ENCODE peak calls at places on chromosome 2, in seven cellular contexts. Y is progenitor cell of endocrine pancreas, P is cardiac muscle cell, H is endothelial cell of umbilical vein, L is cardiac fibroblast, I is heart right ventricle, S is fibroblast of mammary gland. E is an unnamed sample.

GRCh38 chr2:40658917-40659316 is 207.0 kb upstream of the SLC8A1 start:
- DNase-seq in Y (peak; percentile 20), P (peak; percentile 30), H (peak; percentile 21), L (peak; percentile 22), I (no peak), S (peak; percentile 38), E (no peak)

GRCh38 chr2:190343500-190344274 is at the start of gene INPP1:
- DNase-seq in Y (peak; percentile 34), P (peak; percentile 72), H (peak; percentile 79), L (peak; percentile 74), I (peak; percentile 86), S (peak; percentile 69), E (peak; percentile 78)

GRCh38 chr2:49403722-49404507 is 249.6 kb upstream of the FSHR start:
- DNase-seq in Y (no peak), P (no peak), H (no peak), L (no peak), I (no peak), S (no peak), E (no peak)

GRCh38 chr2:234257859-234258561 is 207.5 kb downstream of the SPP2 start:
- DNase-seq in Y (no peak), P (peak; percentile 94), H (peak; percentile 96), L (peak; percentile 95), I (peak; percentile 7), S (peak; percentile 98), E (no peak)

GRCh38 chr2:78077637-78078036 is 555.5 kb upstream of the LRRTM4 start:
- DNase-seq in Y (no peak), P (no peak), H (no peak), L (no peak), I (no peak), S (no peak), E (no peak)

GRCh38 chr2:227106845-227107759 is 56.9 kb downstream of the COL4A4 start:
- DNase-seq in Y (peak; percentile 53), P (peak; percentile 84), H (peak; percentile 32), L (peak; percentile 77), I (no peak), S (peak; percentile 76), E (peak; percentile 22)

GRCh38 chr2:210557721-210558120 is 1.3 kb downstream of the CPS1 start:
- DNase-seq in Y (no peak), P (no peak), H (no peak), L (no peak), I (no peak), S (no peak), E (no peak)

GRCh38 chr2:101251844-101252407 is 760 bp upstream of the CNOT11 start:
- DNase-seq in Y (peak; percentile 31), P (peak; percentile 2), H (no peak), L (no peak), I (no peak), S (no peak), E (no peak)

GRCh38 chr2:237894396-237894979 is 35.1 kb downstream of the RAMP1 start:
- DNase-seq in Y (no peak), P (no peak), H (no peak), L (no peak), I (no peak), S (no peak), E (no peak)

GRCh38 chr2:3430740-3431490 is 51.4 kb downstream of the TRAPPC12 start:
- DNase-seq in Y (no peak), P (peak; percentile 8), H (no peak), L (peak; percentile 7), I (no peak), S (no peak), E (no peak)

GRCh38 chr2:19819097-19820065 is 82.4 kb downstream of the TTC32 start:
- DNase-seq in Y (no peak), P (peak; percentile 54), H (no peak), L (peak; percentile 59), I (no peak), S (peak; percentile 96), E (no peak)

GRCh38 chr2:10062931-10063365 is 17.3 kb downstream of the CYS1 start:
- DNase-seq in Y (no peak), P (no peak), H (no peak), L (no peak), I (no peak), S (no peak), E (no peak)

GRCh38 chr2:133841905-133842304 is 273.6 kb upstream of the NCKAP5 start:
- DNase-seq in Y (no peak), P (peak; percentile 97), H (peak; percentile 90), L (peak; percentile 98), I (peak; percentile 16), S (peak; percentile 94), E (no peak)

GRCh38 chr2:11579867-11580659 is 46.2 kb downstream of the GREB1 start:
- DNase-seq in Y (no peak), P (no peak), H (no peak), L (no peak), I (no peak), S (no peak), E (no peak)

GRCh38 chr2:80655265-80655664 is 350.7 kb upstream of the LRRTM1 start:
- DNase-seq in Y (no peak), P (no peak), H (no peak), L (no peak), I (no peak), S (no peak), E (no peak)

GRCh38 chr2:108623616-108624015 is 89.3 kb downstream of the LIMS1 start:
- DNase-seq in Y (no peak), P (no peak), H (no peak), L (peak; percentile 29), I (no peak), S (no peak), E (no peak)

GRCh38 chr2:200913654-200914053 is 24.5 kb downstream of the NIF3L1 start:
- DNase-seq in Y (no peak), P (peak; percentile 25), H (no peak), L (peak; percentile 24), I (no peak), S (peak; percentile 42), E (no peak)

GRCh38 chr2:182664212-182664611 is 51.8 kb upstream of the DNAJC10 start:
- DNase-seq in Y (no peak), P (no peak), H (no peak), L (no peak), I (no peak), S (no peak), E (no peak)

GRCh38 chr2:182667321-182667695 is 48.7 kb upstream of the DNAJC10 start:
- DNase-seq in Y (no peak), P (no peak), H (no peak), L (no peak), I (no peak), S (no peak), E (no peak)

GRCh38 chr2:182668671-182669070 is 47.4 kb upstream of the DNAJC10 start:
- DNase-seq in Y (peak; percentile 15), P (no peak), H (peak; percentile 86), L (no peak), I (no peak), S (no peak), E (no peak)

GRCh38 chr2:182672471-182673165 is 43.4 kb upstream of the DNAJC10 start:
- DNase-seq in Y (no peak), P (peak; percentile 83), H (peak; percentile 76), L (peak; percentile 80), I (no peak), S (peak; percentile 80), E (no peak)

DNA sequence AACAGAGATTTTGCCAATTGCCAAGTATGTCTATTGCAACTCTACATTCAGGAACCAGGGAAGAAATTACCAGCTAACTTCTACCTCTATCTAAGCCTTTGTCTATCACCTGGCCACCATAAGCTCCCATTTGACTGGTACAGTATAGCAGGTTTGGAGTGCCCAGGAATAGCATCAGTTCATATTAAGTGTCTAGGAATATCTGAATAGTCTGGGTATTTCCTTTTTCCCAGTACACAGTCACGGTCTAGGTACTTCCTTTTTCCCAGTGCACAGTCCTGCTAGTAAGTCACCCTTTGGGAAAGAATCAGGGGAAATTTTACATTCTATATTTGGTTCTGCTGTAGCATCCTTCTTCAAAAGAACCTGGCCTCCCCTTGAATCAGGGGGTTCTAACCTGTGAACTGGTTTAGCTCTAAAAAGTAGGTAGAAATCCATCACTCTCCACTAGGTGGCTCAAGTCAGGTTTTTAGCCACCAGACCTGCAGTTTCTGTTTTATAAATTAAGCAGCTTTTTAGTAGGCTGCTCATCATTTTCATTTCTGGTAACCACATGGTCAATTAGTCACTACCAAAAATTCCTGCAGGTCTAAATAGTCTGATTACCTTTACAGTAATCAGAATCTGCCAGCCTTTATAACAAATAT is 49.3 kb upstream of the DNAJC10 start:
- DNase-seq in Y (no peak), P (peak; percentile 43), H (peak; percentile 47), L (peak; percentile 50), I (no peak), S (peak; percentile 46), E (peak; percentile 35)
- TF ChIP-seq CTCF in Y (peak; percentile 62), P (peak; percentile 65), H (peak; percentile 62), L (peak; percentile 66), I (no peak), S (peak; percentile 62), E (peak; percentile 54)

GRCh38 chr2:231708773-231709635 is 679 bp downstream of the PTMA start:
- DNase-seq in Y (peak; percentile 47), P (peak; percentile 44), H (peak; percentile 46), L (peak; percentile 48), I (peak; percentile 44), S (peak; percentile 25), E (peak; percentile 48)
- TF ChIP-seq CTCF in Y (no peak), P (peak; percentile 6), H (peak; percentile 9), L (no peak), I (no peak), S (no peak), E (no peak)

GRCh38 chr2:54708584-54709340 is 14.7 kb upstream of the EML6 start:
- DNase-seq in Y (peak; percentile 23), P (peak; percentile 37), H (peak; percentile 28), L (peak; percentile 24), I (peak; percentile 22), S (no peak), E (no peak)
- TF ChIP-seq CTCF in Y (no peak), P (peak; percentile 29), H (no peak), L (no peak), I (no peak), S (no peak), E (no peak)

GRCh38 chr2:174546519-174547506 is 50.8 kb downstream of the WIPF1 start:
- DNase-seq in Y (no peak), P (peak; percentile 65), H (peak; percentile 17), L (peak; percentile 54), I (no peak), S (peak; percentile 38), E (peak; percentile 68)
- TF ChIP-seq CTCF in Y (peak; percentile 11), P (peak; percentile 62), H (peak; percentile 36), L (peak; percentile 69), I (no peak), S (peak; percentile 47), E (peak; percentile 35)

GRCh38 chr2:99933894-99934650 is 208.3 kb downstream of the AFF3 start:
- DNase-seq in Y (no peak), P (no peak), H (no peak), L (no peak), I (no peak), S (no peak), E (no peak)
- TF ChIP-seq CTCF in Y (no peak), P (no peak), H (no peak), L (no peak), I (no peak), S (no peak), E (no peak)

GRCh38 chr2:168160897-168161296 is 86.5 kb downstream of the STK39 start:
- DNase-seq in Y (no peak), P (no peak), H (no peak), L (no peak), I (no peak), S (peak; percentile 32), E (peak; percentile 11)
- TF ChIP-seq CTCF in Y (peak; percentile 25), P (peak; percentile 7), H (peak; percentile 6), L (peak; percentile 38), I (no peak), S (peak; percentile 24), E (no peak)

GRCh38 chr2:45616663-45617411 is 5.8 kb upstream of the SRBD1 start:
- DNase-seq in Y (no peak), P (peak; percentile 31), H (peak; percentile 37), L (peak; percentile 63), I (no peak), S (peak; percentile 75), E (no peak)
- TF ChIP-seq CTCF in Y (no peak), P (no peak), H (no peak), L (no peak), I (no peak), S (no peak), E (no peak)